ENCODE peak calls at places on chromosomes 12 and 14, in ten cellular contexts. N, B, Y, X, E, J, Z, A, I and M are unnamed samples.

GRCh38 chr12:108190529-108190928 is 61.4 kb downstream of the WSCD2 start:
- DNase-seq in N (peak), I (no peak), B (peak), X (no peak), E (no peak), Y (no peak), J (no peak), Z (no peak), A (no peak), M (no peak)

GRCh38 chr12:49763006-49763591 is 21.7 kb downstream of the TMBIM6 start:
- DNase-seq in B (peak), E (peak), A (peak), J (peak), N (peak), X (peak), Z (peak), I (peak), Y (peak), M (peak)

GRCh38 chr12:53325539-53326061 is 4.2 kb upstream of the AAAS start:
- DNase-seq in X (peak), Z (no peak), B (peak), J (peak), Y (peak), N (peak), A (no peak), I (no peak), E (no peak), M (peak)

GRCh38 chr12:22678175-22678574 is 53.2 kb downstream of the ETNK1 start:
- DNase-seq in I (no peak), A (no peak), B (no peak), N (no peak), X (no peak), Y (no peak), J (no peak), Z (no peak), E (no peak), M (no peak)

GRCh38 chr12:107057071-107057834 is 36.1 kb downstream of the CRY1 start:
- DNase-seq in E (no peak), A (no peak), I (no peak), Y (no peak), Z (peak), X (no peak), B (no peak), N (no peak), J (peak), M (no peak)

GRCh38 chr12:64674367-64674922 is 64.2 kb downstream of the RASSF3 start:
- DNase-seq in I (peak), Y (no peak), N (no peak), E (peak), A (peak), Z (no peak), X (no peak), B (no peak), J (no peak), M (no peak)

GRCh38 chr14:86296173-86296572 is 766.2 kb downstream of the FLRT2 start:
- DNase-seq in E (no peak), J (peak), I (no peak), B (no peak), N (no peak), Z (peak), X (no peak), Y (no peak), A (no peak), M (no peak)

GRCh38 chr12:63795944-63796343 is 16.2 kb downstream of the RXYLT1 start:
- DNase-seq in E (no peak), Z (no peak), X (no peak), N (no peak), J (no peak), Y (no peak), B (no peak), A (no peak), I (no peak), M (no peak)

GRCh38 chr12:102806110-102806509 is 110.9 kb downstream of the PAH start:
- DNase-seq in B (no peak), Z (no peak), J (no peak), N (no peak), A (no peak), X (no peak), Y (no peak), I (no peak), E (no peak), M (no peak)

GRCh38 chr14:102947321-102948103 is 25.0 kb downstream of the AMN start:
- DNase-seq in X (no peak), N (no peak), I (no peak), A (no peak), Y (no peak), J (no peak), Z (no peak), B (no peak), E (no peak), M (no peak)

GRCh38 chr14:101604228-101604934 is 43.1 kb downstream of the DIO3 start:
- DNase-seq in E (no peak), J (peak), N (no peak), A (no peak), Y (no peak), X (no peak), I (no peak), B (no peak), Z (no peak), M (no peak)

GRCh38 chr12:1115471-1116242 is 124.6 kb downstream of the ERC1 start:
- DNase-seq in E (no peak), B (peak), Y (no peak), A (no peak), N (no peak), Z (peak), I (no peak), J (peak), X (no peak), M (no peak)

GRCh38 chr14:60807971-60808370 is 73.4 kb downstream of the MNAT1 start:
- DNase-seq in B (no peak), Y (no peak), I (no peak), N (no peak), A (no peak), E (no peak), X (no peak), J (no peak), Z (peak), M (no peak)

GRCh38 chr14:33568935-33569579 is 381.8 kb downstream of the EGLN3 start:
- DNase-seq in A (no peak), N (no peak), Z (no peak), Y (no peak), E (no peak), J (no peak), B (no peak), I (no peak), X (no peak), M (no peak)

GRCh38 chr12:85948340-85948739 is 74.2 kb downstream of the NTS start:
- DNase-seq in A (no peak), J (no peak), Z (no peak), Y (no peak), B (no peak), E (no peak), I (no peak), N (no peak), X (no peak), M (no peak)

GRCh38 chr12:948238-948637 is 1.3 kb downstream of the RAD52 start:
- DNase-seq in E (no peak), Y (no peak), I (no peak), B (no peak), J (no peak), A (no peak), X (no peak), Z (no peak), N (no peak), M (peak)

GRCh38 chr14:89911018-89911919 is 43.3 kb downstream of the EFCAB11 start:
- DNase-seq in B (peak), N (no peak), J (peak), Z (peak), E (no peak), A (no peak), X (peak), I (no peak), Y (no peak), M (peak)

GRCh38 chr12:13379531-13379930 is 183.0 kb downstream of the EMP1 start:
- DNase-seq in N (no peak), J (no peak), E (no peak), Z (no peak), X (no peak), A (no peak), B (no peak), Y (no peak), I (no peak), M (no peak)

GRCh38 chr14:58637040-58637390 is 747 bp upstream of the DACT1 start:
- DNase-seq in N (peak), X (peak), I (no peak), E (no peak), Y (peak), B (peak), A (peak), J (peak), Z (peak), M (peak)

GRCh38 chr12:125093681-125094025 is 28.4 kb downstream of the AACS start:
- DNase-seq in J (no peak), Z (no peak), Y (no peak), E (no peak), A (no peak), X (no peak), I (no peak), B (no peak), N (no peak), M (no peak)

GRCh38 chr14:75343914-75344313 is 65.3 kb downstream of the FOS start:
- DNase-seq in J (peak), A (no peak), X (no peak), N (no peak), B (no peak), Z (no peak), I (no peak), Y (peak), E (no peak), M (no peak)

GRCh38 chr12:123106640-123107359 is 44.1 kb downstream of the PITPNM2 start:
- DNase-seq in Z (no peak), B (no peak), I (peak), E (peak), Y (peak), A (peak), J (no peak), N (no peak), X (no peak), M (no peak)

GRCh38 chr12:97960741-97961608 is 498.4 kb downstream of the RMST start:
- DNase-seq in I (no peak), N (no peak), Z (no peak), Y (no peak), B (peak), E (no peak), J (peak), X (no peak), A (no peak), M (peak)

GRCh38 chr14:95533391-95533821 is 1.4 kb upstream of the GLRX5 start:
- DNase-seq in I (no peak), J (no peak), E (no peak), X (no peak), Y (no peak), N (no peak), Z (peak), A (no peak), B (no peak), M (no peak)

GRCh38 chr12:2052861-2053674 is at the start of gene CACNA1C:
- DNase-seq in I (peak), N (peak), Z (peak), E (no peak), Y (peak), X (no peak), A (peak), B (peak), J (peak), M (peak)

GRCh38 chr12:131112690-131113290 is 159.1 kb downstream of the ADGRD1 start:
- DNase-seq in B (no peak), X (no peak), Z (no peak), I (no peak), Y (peak), J (peak), E (no peak), A (no peak), N (no peak), M (no peak)

GRCh38 chr14:105091335-105092123 is 26.3 kb upstream of the GPR132 start:
- DNase-seq in N (peak), Z (no peak), A (no peak), B (no peak), Y (no peak), I (no peak), J (peak), E (no peak), X (no peak), M (peak)

GRCh38 chr12:93569301-93569655 is 3.2 kb upstream of the SOCS2 start:
- DNase-seq in I (no peak), Z (no peak), A (no peak), Y (no peak), J (no peak), N (no peak), B (no peak), X (no peak), E (no peak), M (no peak)

GRCh38 chr12:62714409-62715075 is 220.4 kb downstream of the PPM1H start:
- DNase-seq in E (no peak), Z (no peak), A (no peak), I (no peak), N (no peak), J (no peak), X (no peak), B (no peak), Y (no peak), M (no peak)

GRCh38 chr14:98766818-98767217 is 505.2 kb downstream of the BCL11B start:
- DNase-seq in Y (no peak), N (no peak), A (no peak), X (no peak), Z (no peak), I (no peak), E (no peak), J (no peak), B (no peak), M (no peak)

GRCh38 chr12:67068773-67069450 is 200.2 kb upstream of the CAND1 start:
- DNase-seq in X (no peak), E (peak), Y (peak), Z (peak), A (peak), N (peak), I (no peak), B (peak), J (peak), M (peak)

GRCh38 chr12:48286665-48287064 is 64.1 kb downstream of the ZNF641 start:
- DNase-seq in Y (no peak), Z (no peak), J (no peak), E (no peak), B (peak), N (no peak), X (no peak), I (no peak), A (no peak), M (no peak)

GRCh38 chr12:82412246-82412645 is 53.9 kb downstream of the METTL25 start:
- DNase-seq in J (no peak), I (no peak), N (no peak), B (no peak), X (no peak), Y (no peak), A (no peak), Z (no peak), E (no peak), M (no peak)

GRCh38 chr12:18943200-18943599 is 186.3 kb upstream of the PLEKHA5 start:
- DNase-seq in J (no peak), B (no peak), I (no peak), Z (no peak), E (no peak), N (no peak), X (no peak), A (no peak), Y (no peak), M (no peak)